ENCODE peak calls at places on chromosomes 12 and 14, in eight cellular contexts. S, D, H, I, O, A, Q and V are unnamed samples.

GRCh38 chr12:78181544-78182162 is 351.0 kb downstream of the NAV3 start:
- DNase-seq in S (no peak), D (no peak), H (peak), I (no peak), O (no peak), A (no peak), Q (no peak), V (peak)

GRCh38 chr12:32737715-32738114 is 18.0 kb downstream of the YARS2 start:
- DNase-seq in S (no peak), D (no peak), H (no peak), I (no peak), O (no peak), A (no peak), Q (no peak), V (no peak)

GRCh38 chr12:11778703-11779102 is 129.2 kb downstream of the ETV6 start:
- DNase-seq in S (no peak), D (no peak), H (no peak), I (no peak), O (no peak), A (no peak), Q (no peak), V (no peak)

GRCh38 chr12:56635539-56636117 is 5.5 kb upstream of the BAZ2A start:
- DNase-seq in S (peak), D (no peak), H (no peak), I (peak), O (no peak), A (no peak), Q (no peak), V (no peak)

GRCh38 chr14:84421611-84422010 is 1108.3 kb upstream of the FLRT2 start:
- DNase-seq in S (no peak), D (no peak), H (peak), I (no peak), O (no peak), A (no peak), Q (no peak), V (peak)

GRCh38 chr12:31687101-31687527 is 27.6 kb downstream of the ETFBKMT start:
- DNase-seq in S (no peak), D (no peak), H (no peak), I (no peak), O (no peak), A (peak), Q (no peak), V (no peak)

GRCh38 chr14:61132336-61132735 is 148.8 kb downstream of the TMEM30B start:
- DNase-seq in S (no peak), D (no peak), H (no peak), I (no peak), O (no peak), A (no peak), Q (no peak), V (no peak)

GRCh38 chr14:90903101-90903500 is 86.9 kb upstream of the TTC7B start:
- DNase-seq in S (no peak), D (peak), H (peak), I (peak), O (peak), A (peak), Q (peak), V (peak)

GRCh38 chr12:10633541-10633940 is 20.1 kb upstream of the MAGOHB start:
- DNase-seq in S (no peak), D (no peak), H (no peak), I (no peak), O (no peak), A (no peak), Q (no peak), V (no peak)

GRCh38 chr12:105748806-105749600 is 389.8 kb downstream of the NUAK1 start:
- DNase-seq in S (no peak), D (no peak), H (peak), I (no peak), O (no peak), A (peak), Q (no peak), V (peak)

GRCh38 chr14:95551435-95551834 is 16.6 kb downstream of the GLRX5 start:
- DNase-seq in S (no peak), D (no peak), H (no peak), I (no peak), O (no peak), A (no peak), Q (no peak), V (no peak)

GRCh38 chr12:6193853-6194815 is 6.1 kb upstream of the CD9 start:
- DNase-seq in S (no peak), D (no peak), H (peak), I (no peak), O (peak), A (no peak), Q (no peak), V (peak)

GRCh38 chr12:128823216-128823915 is 392 bp downstream of the SLC15A4 start:
- DNase-seq in S (no peak), D (no peak), H (no peak), I (no peak), O (peak), A (peak), Q (peak), V (no peak)

GRCh38 chr12:97194551-97194950 is 268.1 kb upstream of the RMST start:
- DNase-seq in S (no peak), D (no peak), H (no peak), I (no peak), O (no peak), A (no peak), Q (no peak), V (peak)

GRCh38 chr14:104192883-104193245 is 54.5 kb downstream of the KIF26A start:
- DNase-seq in S (no peak), D (no peak), H (no peak), I (no peak), O (no peak), A (no peak), Q (no peak), V (no peak)

GRCh38 chr14:93543766-93544165 is 113.0 kb downstream of the UNC79 start:
- DNase-seq in S (no peak), D (no peak), H (peak), I (no peak), O (no peak), A (peak), Q (no peak), V (peak)

GRCh38 chr14:92532490-92533163 is 19.0 kb downstream of the RIN3 start:
- DNase-seq in S (no peak), D (no peak), H (no peak), I (no peak), O (no peak), A (no peak), Q (no peak), V (no peak)

GRCh38 chr12:130737731-130738130 is 21.6 kb upstream of the RIMBP2 start:
- DNase-seq in S (no peak), D (no peak), H (no peak), I (no peak), O (no peak), A (no peak), Q (no peak), V (no peak)

GRCh38 chr12:32906407-32907165 is 10.0 kb upstream of the PKP2 start:
- DNase-seq in S (no peak), D (no peak), H (no peak), I (peak), O (no peak), A (no peak), Q (no peak), V (no peak)

GRCh38 chr12:95870897-95871296 is 12.1 kb downstream of the SNRPF start:
- DNase-seq in S (no peak), D (no peak), H (no peak), I (no peak), O (no peak), A (no peak), Q (no peak), V (peak)

GRCh38 chr12:54033106-54033979 is 493 bp downstream of the HOXC5 start:
- DNase-seq in S (no peak), D (no peak), H (no peak), I (peak), O (peak), A (no peak), Q (peak), V (peak)

GRCh38 chr14:86038401-86038985 is 508.5 kb downstream of the FLRT2 start:
- DNase-seq in S (no peak), D (peak), H (peak), I (peak), O (peak), A (peak), Q (no peak), V (peak)

GRCh38 chr14:22344673-22345072 is 244.4 kb downstream of the DAD1 start:
- DNase-seq in S (no peak), D (no peak), H (no peak), I (no peak), O (no peak), A (no peak), Q (no peak), V (no peak)

GRCh38 chr12:98896938-98897337 is 251.8 kb downstream of the APAF1 start:
- DNase-seq in S (no peak), D (no peak), H (peak), I (no peak), O (peak), A (no peak), Q (no peak), V (peak)

GRCh38 chr12:68370006-68370590 is 37.9 kb upstream of the MDM1 start:
- DNase-seq in S (no peak), D (no peak), H (no peak), I (no peak), O (no peak), A (no peak), Q (no peak), V (no peak)

GRCh38 chr14:76705214-76705613 is 56.1 kb upstream of the VASH1 start:
- DNase-seq in S (no peak), D (no peak), H (no peak), I (no peak), O (no peak), A (no peak), Q (no peak), V (no peak)

GRCh38 chr12:116236148-116236731 is 41.3 kb downstream of the MED13L start:
- DNase-seq in S (no peak), D (peak), H (peak), I (peak), O (no peak), A (peak), Q (no peak), V (peak)

GRCh38 chr14:20934148-20934762 is 21.0 kb upstream of the RNASE2 start:
- DNase-seq in S (no peak), D (peak), H (peak), I (peak), O (peak), A (peak), Q (peak), V (peak)

GRCh38 chr12:108638141-108638823 is 4.6 kb upstream of the SELPLG start:
- DNase-seq in S (no peak), D (no peak), H (no peak), I (no peak), O (peak), A (peak), Q (no peak), V (no peak)

GRCh38 chr12:118356809-118357326 is 15.8 kb downstream of the TAOK3 start:
- DNase-seq in S (no peak), D (no peak), H (peak), I (no peak), O (no peak), A (no peak), Q (no peak), V (peak)

GRCh38 chr14:69014829-69015259 is 35.7 kb upstream of the ACTN1 start:
- DNase-seq in S (no peak), D (no peak), H (no peak), I (no peak), O (no peak), A (no peak), Q (no peak), V (no peak)